ENCODE peak calls at places on chromosomes 13 and 19, in eight cellular contexts. Y is mucosa of descending colon, K is SJSA1, O is uterus, F is tibial artery, M is heart left ventricle, L is brain microvascular endothelial cell, C is right atrium auricular region. V is an unnamed sample.
A peak's percentile ranks its signal among the peaks of the same experiment; 100 is the strongest.

GRCh38 chr13:58531614-58532013 is 900.1 kb downstream of the PCDH17 start:
- DNase-seq in Y (no peak), K (no peak), O (no peak), F (no peak), M (no peak), L (no peak), C (no peak), V (no peak)

GRCh38 chr13:67841071-67841470 is 610.9 kb upstream of the PCDH9 start:
- DNase-seq in Y (peak; percentile 4), K (no peak), O (no peak), F (no peak), M (no peak), L (no peak), C (no peak), V (no peak)

GRCh38 chr13:105611424-105611823 is 924.0 kb downstream of the EFNB2 start:
- DNase-seq in Y (no peak), K (peak; percentile 65), O (no peak), F (no peak), M (no peak), L (peak; percentile 84), C (no peak), V (peak; percentile 77)

GRCh38 chr19:6464070-6464873 is at the start of gene CRB3:
- DNase-seq in Y (peak; percentile 99), K (no peak), O (no peak), F (no peak), M (no peak), L (no peak), C (no peak), V (peak; percentile 64)

GRCh38 chr13:40402931-40403412 is 263.5 kb downstream of the FOXO1 start:
- DNase-seq in Y (peak; percentile 14), K (peak; percentile 60), O (peak; percentile 59), F (no peak), M (no peak), L (peak; percentile 85), C (no peak), V (peak; percentile 25)

GRCh38 chr19:42360787-42361544 is 29.1 kb downstream of the CNFN start:
- DNase-seq in Y (no peak), K (no peak), O (no peak), F (no peak), M (peak; percentile 6), L (no peak), C (no peak), V (no peak)

GRCh38 chr19:17370026-17370587 is 7.0 kb downstream of the PLVAP start:
- DNase-seq in Y (peak; percentile 28), K (no peak), O (no peak), F (no peak), M (no peak), L (no peak), C (no peak), V (no peak)

GRCh38 chr13:29924482-29924884 is 74.1 kb upstream of the UBL3 start:
- DNase-seq in Y (no peak), K (peak; percentile 64), O (no peak), F (no peak), M (no peak), L (peak; percentile 61), C (no peak), V (peak; percentile 83)

GRCh38 chr13:31424130-31424729 is 224.5 kb downstream of the B3GLCT start:
- DNase-seq in Y (peak; percentile 87), K (peak; percentile 63), O (peak; percentile 77), F (peak; percentile 80), M (peak; percentile 82), L (peak; percentile 78), C (peak; percentile 83), V (peak; percentile 72)

GRCh38 chr19:50199254-50199545 is 4.2 kb upstream of the MYH14 start:
- DNase-seq in Y (no peak), K (no peak), O (no peak), F (no peak), M (no peak), L (no peak), C (no peak), V (no peak)

GRCh38 chr19:28397311-28397710 is 815.6 kb downstream of the UQCRFS1 start:
- DNase-seq in Y (no peak), K (no peak), O (no peak), F (no peak), M (no peak), L (no peak), C (no peak), V (no peak)

GRCh38 chr19:53881482-53882390 is at the start of gene PRKCG:
- DNase-seq in Y (peak; percentile 56), K (no peak), O (no peak), F (no peak), M (peak; percentile 78), L (no peak), C (no peak), V (no peak)
- H3K4me3 ChIP-seq in Y (no peak within 1 kb of the TSS), K (peak within 1 kb of the TSS; percentile 16), O (no peak within 1 kb of the TSS), F (no peak within 1 kb of the TSS), M (peak within 1 kb of the TSS; percentile 26), L (peak within 1 kb of the TSS; percentile 30), C (peak within 1 kb of the TSS; percentile 45), V (peak within 1 kb of the TSS; percentile 1)

DNA sequence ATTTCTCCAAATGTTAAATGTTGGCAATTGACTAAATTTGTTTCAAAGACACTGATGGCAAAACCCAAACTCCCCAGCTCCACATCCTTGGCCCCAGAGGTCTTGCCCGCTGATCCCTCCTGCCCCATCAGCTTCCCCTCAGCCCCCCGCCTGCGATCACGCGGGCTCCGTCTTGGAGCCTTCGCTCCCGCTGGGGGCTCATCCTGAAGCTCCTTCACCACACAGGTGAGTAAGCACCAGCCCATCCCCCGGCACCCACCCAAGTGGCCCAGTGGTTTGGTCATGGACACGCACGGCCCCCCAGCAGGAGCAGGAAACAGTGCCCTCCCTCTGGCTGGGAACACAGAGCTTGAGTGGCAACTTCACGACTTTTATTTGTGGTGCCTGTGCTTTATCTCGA is 14.9 kb downstream of the EPS8L1 start:
- DNase-seq in Y (no peak), K (no peak), O (no peak), F (no peak), M (no peak), L (no peak), C (no peak), V (no peak)
- H3K36me3 ChIP-seq in Y (no peaks in the 10 kb centered on the region), K (peaks cover 36% of the 10 kb centered on the region), O (no peaks in the 10 kb centered on the region), F (peaks cover 52% of the 10 kb centered on the region), M (peaks cover 47% of the 10 kb centered on the region), L (peaks cover 41% of the 10 kb centered on the region), C (peaks cover 45% of the 10 kb centered on the region), V (peaks cover 22% of the 10 kb centered on the region)

GRCh38 chr19:31902821-31903220 is 442.6 kb upstream of the ZNF507 start:
- DNase-seq in Y (no peak), K (no peak), O (no peak), F (no peak), M (no peak), L (no peak), C (no peak), V (no peak)

GRCh38 chr19:31911577-31911976 is 433.8 kb upstream of the ZNF507 start:
- DNase-seq in Y (no peak), K (no peak), O (no peak), F (no peak), M (no peak), L (no peak), C (no peak), V (no peak)

GRCh38 chr19:31908486-31909255 is 436.7 kb upstream of the ZNF507 start:
- DNase-seq in Y (no peak), K (no peak), O (no peak), F (no peak), M (no peak), L (no peak), C (no peak), V (no peak)

GRCh38 chr19:31905980-31906948 is 439.1 kb upstream of the ZNF507 start:
- DNase-seq in Y (peak; percentile 4), K (no peak), O (peak; percentile 58), F (no peak), M (no peak), L (no peak), C (peak; percentile 73), V (no peak)
- H3K4me3 ChIP-seq in Y (no peak overlapping the region), K (no peak overlapping the region), O (no peak overlapping the region), F (no peak overlapping the region), M (no peak overlapping the region), L (no peak overlapping the region), C (no peak overlapping the region), V (no peak overlapping the region)

DNA sequence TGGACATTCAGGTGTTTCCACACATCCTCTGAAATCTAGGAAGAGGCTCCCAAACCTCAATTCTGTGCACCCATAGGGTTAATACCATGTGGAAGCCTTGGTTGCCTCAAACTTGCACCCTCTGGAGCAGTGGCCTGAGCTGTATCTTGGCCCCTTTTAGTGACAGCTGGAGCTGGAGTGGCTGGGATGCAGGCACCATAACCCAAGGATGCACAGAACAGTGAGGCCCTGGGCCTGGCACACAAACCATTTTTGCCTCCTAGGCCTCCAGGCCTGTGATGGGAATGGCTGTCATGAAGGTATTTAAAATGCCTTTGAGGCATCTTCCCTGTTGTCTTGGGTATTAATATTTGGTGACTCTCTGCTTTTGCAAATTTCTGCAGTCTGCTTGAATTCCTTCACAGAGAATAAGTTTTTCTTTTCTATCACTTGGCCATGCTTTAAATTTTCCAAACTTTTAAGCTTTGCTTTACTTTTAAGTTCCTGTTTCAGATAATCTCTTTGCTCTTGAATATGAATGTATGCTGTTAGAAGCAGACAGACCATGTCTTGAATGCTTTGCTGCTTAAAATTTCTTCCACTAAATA is 1594.5 kb upstream of the PCDH20 start:
- DNase-seq in Y (no peak), K (no peak), O (no peak), F (no peak), M (no peak), L (no peak), C (no peak), V (no peak)
- H3K36me3 ChIP-seq in Y (no peaks in the 10 kb centered on the region), K (no peaks in the 10 kb centered on the region), O (no peaks in the 10 kb centered on the region), F (no peaks in the 10 kb centered on the region), M (no peaks in the 10 kb centered on the region), L (no peaks in the 10 kb centered on the region), C (no peaks in the 10 kb centered on the region), V (no peaks in the 10 kb centered on the region)

GRCh38 chr13:88552966-88553365 is 881.8 kb downstream of the SLITRK5 start:
- DNase-seq in Y (no peak), K (no peak), O (no peak), F (no peak), M (no peak), L (no peak), C (no peak), V (no peak)
- H3K4me3 ChIP-seq in Y (no peak overlapping the region), K (no peak overlapping the region), O (no peak overlapping the region), F (no peak overlapping the region), M (no peak overlapping the region), L (no peak overlapping the region), C (no peak overlapping the region), V (no peak overlapping the region)

GRCh38 chr19:36082916-36083315 is 28.0 kb upstream of the OVOL3 start:
- DNase-seq in Y (no peak), K (no peak), O (no peak), F (no peak), M (no peak), L (no peak), C (no peak), V (no peak)
- H3K36me3 ChIP-seq in Y (no peaks in the 10 kb centered on the region), K (peaks cover 88% of the 10 kb centered on the region), O (no peaks in the 10 kb centered on the region), F (no peaks in the 10 kb centered on the region), M (no peaks in the 10 kb centered on the region), L (no peaks in the 10 kb centered on the region), C (no peaks in the 10 kb centered on the region), V (no peaks in the 10 kb centered on the region)

GRCh38 chr19:45471866-45472556 is 4.2 kb downstream of the FOSB start:
- DNase-seq in Y (no peak), K (no peak), O (no peak), F (no peak), M (no peak), L (no peak), C (no peak), V (no peak)
- H3K4me3 ChIP-seq in Y (no peak overlapping the region), K (no peak overlapping the region), O (no peak overlapping the region), F (no peak overlapping the region), M (peak overlapping the region; percentile 38), L (peak overlapping the region; percentile 33), C (peak overlapping the region; percentile 25), V (no peak overlapping the region)

V was measured in bronchial epithelial cell.